ENCODE peak calls at places on chromosomes 7 and 10, in six cellular contexts. E, L, I, J, W and O are unnamed samples.

GRCh38 chr10:122492955-122493597 is 31.7 kb downstream of the HTRA1 start:
- DNase-seq in W (no peak), I (peak; percentile 91), J (no peak), E (no peak), L (no peak), O (no peak)

GRCh38 chr7:106418526-106418925 is 133.7 kb upstream of the NAMPT start:
- DNase-seq in L (no peak), I (no peak), W (no peak), E (no peak), J (peak; percentile 17), O (no peak)

GRCh38 chr7:12423355-12423994 is 19.8 kb upstream of the VWDE start:
- DNase-seq in E (peak; percentile 87), W (no peak), J (no peak), I (peak; percentile 71), L (peak; percentile 20), O (no peak)

GRCh38 chr7:29146888-29147609 is 712 bp upstream of the CPVL start:
- DNase-seq in L (peak; percentile 43), E (peak; percentile 66), J (no peak), I (peak; percentile 50), W (peak; percentile 45), O (peak; percentile 60)

GRCh38 chr7:105664816-105665525 is 83.7 kb upstream of the EFCAB10 start:
- DNase-seq in L (peak; percentile 76), J (peak; percentile 87), I (peak; percentile 33), E (peak; percentile 73), W (peak; percentile 73), O (no peak)

GRCh38 chr10:28280652-28281051 is 22.2 kb downstream of the MPP7 start:
- DNase-seq in E (no peak), L (no peak), I (peak; percentile 53), W (no peak), J (no peak), O (no peak)

GRCh38 chr10:103281753-103282152 is 4.8 kb downstream of the INA start:
- DNase-seq in W (peak; percentile 95), E (no peak), L (peak; percentile 97), J (no peak), I (peak; percentile 15), O (no peak)

GRCh38 chr10:29403208-29403607 is 114.3 kb downstream of the LYZL1 start:
- DNase-seq in L (no peak), J (no peak), W (no peak), E (no peak), I (no peak), O (no peak)

GRCh38 chr10:132362151-132362611 is 30.2 kb downstream of the LRRC27 start:
- DNase-seq in I (no peak), J (no peak), L (no peak), W (no peak), E (no peak), O (no peak)

GRCh38 chr10:122240401-122240800 is 30.7 kb upstream of the BTBD16 start:
- DNase-seq in L (no peak), I (no peak), J (no peak), W (no peak), E (no peak), O (no peak)

GRCh38 chr10:116490028-116490662 is 55.6 kb upstream of the PNLIP start:
- DNase-seq in E (peak; percentile 44), J (no peak), L (peak; percentile 76), I (peak; percentile 60), W (peak; percentile 53), O (peak; percentile 48)

GRCh38 chr10:123250640-123251039 is 96.4 kb downstream of the BUB3 start:
- DNase-seq in J (no peak), I (no peak), L (no peak), E (no peak), W (peak; percentile 71), O (no peak)

DNA sequence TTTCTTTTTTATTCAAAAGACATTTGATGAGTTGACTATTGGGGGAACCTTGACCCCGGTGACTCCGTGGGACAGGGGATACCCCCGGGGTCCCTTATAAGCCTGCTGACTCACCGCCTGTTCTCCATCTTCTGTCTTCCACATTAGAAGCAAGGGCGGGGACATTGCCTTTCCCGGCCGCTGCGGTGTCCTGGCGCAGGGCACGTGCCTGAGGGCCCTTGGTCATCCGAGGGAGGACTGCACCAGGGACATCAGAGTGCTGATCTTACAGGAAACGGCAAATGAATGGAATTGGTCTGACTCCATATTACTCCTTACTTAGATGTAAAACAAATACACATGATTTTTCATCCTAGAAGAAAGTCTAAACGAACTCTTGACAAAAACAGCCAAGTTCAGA is 170.1 kb downstream of the CUX1 start:
- DNase-seq in L (no peak), E (no peak), J (no peak), W (no peak), I (no peak), O (no peak)
- H3F3A ChIP-seq in L (no peaks in the 10 kb centered on the region), E (no peaks in the 10 kb centered on the region), J (no peaks in the 10 kb centered on the region), W (peaks cover 22% of the 10 kb centered on the region), I (no peaks in the 10 kb centered on the region), O (peaks cover 29% of the 10 kb centered on the region)

GRCh38 chr10:119319161-119319919 is 112.0 kb downstream of the GRK5 start:
- DNase-seq in E (peak; percentile 87), I (no peak), W (no peak), J (no peak), L (no peak), O (no peak)
- H3K4me1 ChIP-seq in E (peaks cover 57% of the 10 kb centered on the region), I (peaks cover 38% of the 10 kb centered on the region), W (peaks cover 57% of the 10 kb centered on the region), J (peaks cover 45% of the 10 kb centered on the region), L (peaks cover 23% of the 10 kb centered on the region), O (peaks cover under 1% of the 10 kb centered on the region)

GRCh38 chr7:50330701-50331100 is 26.2 kb downstream of the IKZF1 start:
- DNase-seq in E (no peak), I (no peak), J (no peak), L (no peak), W (no peak), O (no peak)
- H3F3A ChIP-seq in E (no peaks in the 10 kb centered on the region), I (no peaks in the 10 kb centered on the region), J (peaks cover 12% of the 10 kb centered on the region), L (no peaks in the 10 kb centered on the region), W (no peaks in the 10 kb centered on the region), O (peaks cover 27% of the 10 kb centered on the region)

GRCh38 chr7:25882151-25882773 is 269.7 kb upstream of the NFE2L3 start:
- DNase-seq in L (no peak), I (no peak), J (no peak), E (no peak), W (no peak), O (no peak)
- H3K4me1 ChIP-seq in L (peaks cover 3% of the 10 kb centered on the region), I (no peaks in the 10 kb centered on the region), J (no peaks in the 10 kb centered on the region), E (no peaks in the 10 kb centered on the region), W (no peaks in the 10 kb centered on the region), O (peaks cover 25% of the 10 kb centered on the region)

GRCh38 chr10:63262674-63263073 is 129.5 kb downstream of the NRBF2 start:
- DNase-seq in I (no peak), J (no peak), W (no peak), L (no peak), E (no peak), O (no peak)

GRCh38 chr10:63258920-63259678 is 126.0 kb downstream of the NRBF2 start:
- DNase-seq in I (no peak), E (no peak), L (no peak), W (no peak), J (no peak), O (no peak)

GRCh38 chr10:63260860-63261251 is 127.7 kb downstream of the NRBF2 start:
- DNase-seq in L (no peak), W (no peak), I (no peak), E (peak; percentile 31), J (no peak), O (no peak)

GRCh38 chr10:63261496-63261895 is 128.4 kb downstream of the NRBF2 start:
- DNase-seq in L (no peak), W (no peak), I (peak; percentile 29), J (no peak), E (peak; percentile 32), O (no peak)

DNA sequence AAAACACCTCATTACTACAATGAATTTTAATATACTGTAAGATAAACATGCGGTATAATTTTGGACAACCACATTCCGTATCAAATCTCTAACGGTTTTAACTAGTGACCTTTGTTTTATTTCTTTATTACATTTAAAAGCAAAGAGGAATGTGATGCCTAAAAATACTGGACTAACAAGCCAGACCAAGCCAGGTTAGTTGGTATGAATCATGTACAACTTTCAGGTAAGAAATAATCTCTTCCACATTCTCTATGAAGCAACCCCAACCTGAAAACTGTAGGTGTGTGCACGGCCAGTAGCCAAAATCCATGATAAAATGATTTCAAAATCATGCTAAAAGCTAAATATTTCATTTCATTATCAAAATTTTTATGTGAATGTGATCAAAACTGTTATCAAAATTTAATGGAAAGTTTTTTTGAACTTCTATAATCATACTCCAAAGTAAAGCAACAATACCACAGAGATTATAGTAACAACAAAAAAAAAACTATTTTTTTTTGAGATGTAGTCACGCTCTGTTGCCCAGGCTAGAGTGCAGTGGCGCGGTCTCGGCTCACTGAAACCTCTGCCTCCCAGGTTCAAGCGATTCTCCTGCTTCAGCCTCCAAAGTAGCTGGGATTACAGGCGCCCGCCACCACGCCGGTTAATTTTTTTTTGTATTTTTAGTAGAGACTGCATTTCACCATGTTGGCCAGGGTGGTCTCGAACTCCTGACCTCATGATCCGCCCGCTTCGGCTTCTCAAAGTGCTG is 127.2 kb downstream of the NRBF2 start:
- DNase-seq in J (no peak), L (no peak), W (no peak), I (no peak), E (peak; percentile 80), O (no peak)
- H3F3A ChIP-seq in J (peaks cover 6% of the 10 kb centered on the region), L (no peaks in the 10 kb centered on the region), W (peaks cover 5% of the 10 kb centered on the region), I (peaks cover 7% of the 10 kb centered on the region), E (no peaks in the 10 kb centered on the region), O (peaks cover 4% of the 10 kb centered on the region)

GRCh38 chr10:110502072-110502845 is 4.6 kb downstream of the DUSP5 start:
- DNase-seq in J (no peak), L (no peak), E (no peak), I (no peak), W (no peak), O (peak; percentile 36)
- H3K4me1 ChIP-seq in J (peaks cover 30% of the 10 kb centered on the region), L (peaks cover 27% of the 10 kb centered on the region), E (peaks cover 36% of the 10 kb centered on the region), I (peaks cover 57% of the 10 kb centered on the region), W (peaks cover 38% of the 10 kb centered on the region), O (peaks cover 58% of the 10 kb centered on the region)

DNA sequence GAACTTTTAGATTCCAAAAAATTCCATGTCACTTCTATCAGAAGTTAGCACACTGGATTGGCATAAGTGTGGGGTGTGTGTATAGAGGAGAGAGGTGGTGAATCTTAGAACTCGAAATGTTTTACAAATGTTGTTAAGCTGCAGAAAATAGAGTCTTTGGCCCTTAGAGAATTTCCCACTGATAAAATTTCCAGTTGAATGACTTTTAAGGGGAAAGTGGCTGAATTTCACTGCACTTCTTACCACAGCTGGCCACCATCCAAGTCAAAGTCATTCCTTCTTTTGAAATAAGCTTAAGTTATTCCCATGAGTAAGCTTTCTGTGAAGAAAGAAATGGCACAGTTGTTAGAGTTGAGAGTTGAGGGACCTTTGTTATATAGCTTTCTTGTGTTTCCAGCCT is 13.8 kb downstream of the VCL start:
- DNase-seq in W (peak; percentile 23), E (peak; percentile 99), L (no peak), I (peak; percentile 95), J (no peak), O (no peak)
- H3F3A ChIP-seq in W (peaks cover 11% of the 10 kb centered on the region), E (peaks cover 17% of the 10 kb centered on the region), L (peaks cover 3% of the 10 kb centered on the region), I (peaks cover 71% of the 10 kb centered on the region), J (peaks cover 62% of the 10 kb centered on the region), O (peaks cover 13% of the 10 kb centered on the region)

GRCh38 chr10:78535716-78536218 is 502.1 kb downstream of the RPS24 start:
- DNase-seq in E (no peak), W (no peak), I (no peak), L (no peak), J (no peak), O (no peak)
- H3K4me1 ChIP-seq in E (no peaks in the 10 kb centered on the region), W (no peaks in the 10 kb centered on the region), I (no peaks in the 10 kb centered on the region), L (no peaks in the 10 kb centered on the region), J (no peaks in the 10 kb centered on the region), O (no peaks in the 10 kb centered on the region)

GRCh38 chr10:62083413-62083794 is 181.9 kb downstream of the ARID5B start:
- DNase-seq in E (peak; percentile 55), L (no peak), I (peak; percentile 64), J (no peak), W (no peak), O (no peak)
- H3F3A ChIP-seq in E (peaks cover 5% of the 10 kb centered on the region), L (no peaks in the 10 kb centered on the region), I (peaks cover 86% of the 10 kb centered on the region), J (no peaks in the 10 kb centered on the region), W (no peaks in the 10 kb centered on the region), O (no peaks in the 10 kb centered on the region)